ENCODE peak calls at places on chromosomes 7 and 10, in eight cellular contexts. P is RCC 7860, U is AG09309, F is Caki2, G is transverse colon, K is HEK293T, I is NCI-H1092, Z is SK-N-DZ. Y is an unnamed sample.

GRCh38 chr10:101840102-101840684 is 3.4 kb downstream of the KCNIP2 start:
- DNase-seq in P (no peak), U (no peak), F (no peak), G (no peak), K (no peak), I (no peak), Z (no peak), Y (no peak)

GRCh38 chr7:140509789-140510188 is 30.5 kb upstream of the MKRN1 start:
- DNase-seq in P (no peak), U (no peak), F (no peak), G (peak), K (no peak), I (no peak), Z (no peak), Y (no peak)

GRCh38 chr10:100318201-100318600 is 11.8 kb downstream of the PKD2L1 start:
- DNase-seq in P (no peak), U (no peak), F (no peak), G (no peak), K (no peak), I (no peak), Z (no peak), Y (no peak)

GRCh38 chr10:92263396-92263795 is 27.5 kb downstream of the CPEB3 start:
- DNase-seq in P (no peak), U (no peak), F (no peak), G (no peak), K (no peak), I (no peak), Z (no peak), Y (no peak)

GRCh38 chr7:131538071-131538790 is 18.2 kb downstream of the PODXL start:
- DNase-seq in P (peak), U (no peak), F (no peak), G (no peak), K (no peak), I (no peak), Z (no peak), Y (no peak)

GRCh38 chr10:106082865-106083264 is 1081.6 kb downstream of the SORCS1 start:
- DNase-seq in P (no peak), U (no peak), F (no peak), G (no peak), K (no peak), I (no peak), Z (no peak), Y (no peak)

GRCh38 chr7:37016073-37016878 is 292.0 kb upstream of the AOAH start:
- DNase-seq in P (no peak), U (no peak), F (no peak), G (no peak), K (no peak), I (no peak), Z (no peak), Y (no peak)

GRCh38 chr7:7895754-7896153 is 72.8 kb upstream of the GLCCI1 start:
- DNase-seq in P (no peak), U (no peak), F (no peak), G (no peak), K (no peak), I (peak), Z (no peak), Y (no peak)

GRCh38 chr7:155791214-155791737 is 21.0 kb downstream of the SHH start:
- DNase-seq in P (no peak), U (no peak), F (no peak), G (no peak), K (no peak), I (no peak), Z (no peak), Y (no peak)

GRCh38 chr7:94270772-94271171 is 123.9 kb upstream of the COL1A2 start:
- DNase-seq in P (no peak), U (no peak), F (no peak), G (no peak), K (no peak), I (no peak), Z (no peak), Y (no peak)

GRCh38 chr10:93873427-93874115 is 20.2 kb upstream of the SLC35G1 start:
- DNase-seq in P (no peak), U (peak), F (peak), G (no peak), K (no peak), I (no peak), Z (no peak), Y (peak)

GRCh38 chr7:134458341-134458805 is 527 bp downstream of the AKR1B1 start:
- DNase-seq in P (peak), U (no peak), F (peak), G (peak), K (peak), I (peak), Z (peak), Y (peak)

GRCh38 chr10:9253121-9253520 is 1198.6 kb downstream of the GATA3 start:
- DNase-seq in P (peak), U (no peak), F (peak), G (no peak), K (no peak), I (no peak), Z (no peak), Y (peak)

GRCh38 chr7:54860003-54860775 is 101.2 kb upstream of the SEC61G start:
- DNase-seq in P (peak), U (no peak), F (no peak), G (no peak), K (no peak), I (no peak), Z (no peak), Y (no peak)

GRCh38 chr10:102869290-102870198 is at the start of gene AS3MT:
- DNase-seq in P (no peak), U (no peak), F (no peak), G (peak), K (peak), I (peak), Z (peak), Y (no peak)

GRCh38 chr7:106022193-106022821 is 59.2 kb downstream of the CDHR3 start:
- DNase-seq in P (no peak), U (no peak), F (no peak), G (peak), K (no peak), I (no peak), Z (peak), Y (no peak)

GRCh38 chr10:121800146-121800545 is 127.7 kb downstream of the ATE1 start:
- DNase-seq in P (no peak), U (peak), F (no peak), G (no peak), K (no peak), I (no peak), Z (no peak), Y (no peak)

GRCh38 chr7:143171697-143172096 is 11.5 kb upstream of the TAS2R39 start:
- DNase-seq in P (no peak), U (no peak), F (peak), G (no peak), K (no peak), I (no peak), Z (no peak), Y (no peak)

GRCh38 chr10:86178401-86179142 is 188.0 kb downstream of the GRID1 start:
- DNase-seq in P (no peak), U (no peak), F (no peak), G (no peak), K (peak), I (no peak), Z (peak), Y (peak)

GRCh38 chr7:99473315-99473596 is 566 bp downstream of the ZNF789 start:
- DNase-seq in P (peak), U (peak), F (peak), G (peak), K (peak), I (no peak), Z (no peak), Y (peak)

GRCh38 chr10:49605939-49606509 is 4.1 kb upstream of the SLC18A3 start:
- DNase-seq in P (no peak), U (no peak), F (no peak), G (no peak), K (no peak), I (no peak), Z (no peak), Y (no peak)

GRCh38 chr10:114611617-114612016 is 46.5 kb downstream of the ABLIM1 start:
- DNase-seq in P (peak), U (no peak), F (peak), G (no peak), K (no peak), I (no peak), Z (no peak), Y (no peak)

GRCh38 chr7:117230276-117231046 is 92.4 kb downstream of the WNT2 start:
- DNase-seq in P (no peak), U (peak), F (no peak), G (no peak), K (no peak), I (no peak), Z (no peak), Y (peak)

GRCh38 chr10:120987359-120987758 is 136.2 kb downstream of the WDR11 start:
- DNase-seq in P (no peak), U (no peak), F (no peak), G (no peak), K (no peak), I (no peak), Z (no peak), Y (no peak)

GRCh38 chr10:1650542-1651279 is 86.6 kb downstream of the ADARB2 start:
- DNase-seq in P (no peak), U (no peak), F (no peak), G (no peak), K (no peak), I (no peak), Z (no peak), Y (no peak)

GRCh38 chr10:73478636-73479035 is 17.2 kb downstream of the PPP3CB start:
- DNase-seq in P (no peak), U (no peak), F (no peak), G (no peak), K (no peak), I (no peak), Z (no peak), Y (peak)

GRCh38 chr10:113454341-113455061 is 98.4 kb upstream of the HABP2 start:
- DNase-seq in P (no peak), U (no peak), F (peak), G (peak), K (peak), I (no peak), Z (peak), Y (peak)

GRCh38 chr10:35961501-35961900 is 319.4 kb upstream of the FZD8 start:
- DNase-seq in P (peak), U (peak), F (no peak), G (no peak), K (no peak), I (no peak), Z (no peak), Y (no peak)

GRCh38 chr10:125102216-125102615 is 58.1 kb downstream of the CTBP2 start:
- DNase-seq in P (no peak), U (peak), F (no peak), G (peak), K (no peak), I (no peak), Z (no peak), Y (peak)

GRCh38 chr10:132899054-132899750 is 43.2 kb downstream of the CFAP46 start:
- DNase-seq in P (no peak), U (no peak), F (no peak), G (no peak), K (no peak), I (no peak), Z (no peak), Y (no peak)

GRCh38 chr7:122520961-122521555 is 177.9 kb downstream of the RNF133 start:
- DNase-seq in P (no peak), U (no peak), F (no peak), G (no peak), K (no peak), I (peak), Z (no peak), Y (no peak)

GRCh38 chr10:35388197-35388596 is 51.9 kb downstream of the CCNY start:
- DNase-seq in P (no peak), U (no peak), F (no peak), G (no peak), K (no peak), I (no peak), Z (no peak), Y (no peak)

GRCh38 chr10:8504436-8504977 is 450.0 kb downstream of the GATA3 start:
- DNase-seq in P (no peak), U (no peak), F (no peak), G (no peak), K (no peak), I (no peak), Z (peak), Y (no peak)

GRCh38 chr7:107643407-107643806 is 17.2 kb upstream of the SLC26A4 start:
- DNase-seq in P (peak), U (no peak), F (no peak), G (no peak), K (no peak), I (no peak), Z (no peak), Y (no peak)

GRCh38 chr10:128463991-128464755 is 337.9 kb upstream of the MKI67 start:
- DNase-seq in P (no peak), U (no peak), F (peak), G (peak), K (no peak), I (no peak), Z (peak), Y (peak)